ENCODE peak calls at places on chromosomes 7 and 10, in five cellular contexts. Y is lower lobe of right lung, L is psoas muscle, J is pancreas, G is left lung. A is an unnamed sample.

GRCh38 chr10:71081229-71081560 is 131.2 kb upstream of the UNC5B start:
- DNase-seq in Y (no peak), L (no peak), J (no peak), G (no peak), A (no peak)

GRCh38 chr7:1569016-1569415 is 816 bp downstream of the PSMG3 start:
- DNase-seq in Y (no peak), L (no peak), J (no peak), G (peak; percentile 54), A (no peak)

GRCh38 chr10:11080564-11080984 is 62.9 kb downstream of the CELF2 start:
- DNase-seq in Y (no peak), L (no peak), J (no peak), G (no peak), A (no peak)

GRCh38 chr7:134724606-134725005 is 54.8 kb upstream of the CALD1 start:
- DNase-seq in Y (no peak), L (no peak), J (no peak), G (no peak), A (peak; percentile 39)

GRCh38 chr10:1451362-1451888 is 285.9 kb downstream of the ADARB2 start:
- DNase-seq in Y (no peak), L (no peak), J (no peak), G (no peak), A (no peak)

GRCh38 chr7:130435455-130435854 is 5.4 kb downstream of the CEP41 start:
- DNase-seq in Y (no peak), L (no peak), J (no peak), G (no peak), A (no peak)

GRCh38 chr10:22927661-22928403 is at the start of gene ARMC3:
- DNase-seq in Y (peak; percentile 71), L (peak; percentile 52), J (peak; percentile 76), G (peak; percentile 88), A (peak; percentile 29)

GRCh38 chr7:151080522-151081169 is at the start of gene FASTK:
- DNase-seq in Y (peak; percentile 94), L (peak; percentile 91), J (peak; percentile 90), G (peak; percentile 98), A (peak; percentile 98)

GRCh38 chr7:100102950-100103840 is 1.8 kb downstream of the AP4M1 start:
- DNase-seq in Y (no peak), L (no peak), J (no peak), G (no peak), A (no peak)

GRCh38 chr7:121994625-121995410 is 121.9 kb downstream of the PTPRZ1 start:
- DNase-seq in Y (no peak), L (peak; percentile 15), J (peak; percentile 72), G (no peak), A (peak; percentile 86)

GRCh38 chr10:15197276-15197675 is 28.8 kb upstream of the NMT2 start:
- DNase-seq in Y (no peak), L (no peak), J (no peak), G (no peak), A (peak; percentile 14)

GRCh38 chr7:21912931-21913780 is 32.5 kb downstream of the CDCA7L start:
- DNase-seq in Y (no peak), L (no peak), J (no peak), G (no peak), A (no peak)

GRCh38 chr10:19638173-19638872 is 177.9 kb upstream of the PLXDC2 start:
- DNase-seq in Y (no peak), L (no peak), J (no peak), G (no peak), A (peak; percentile 68)

GRCh38 chr7:123571684-123572083 is 14.1 kb upstream of the NDUFA5 start:
- DNase-seq in Y (no peak), L (no peak), J (no peak), G (no peak), A (no peak)

GRCh38 chr10:102114861-102115618 is 5.1 kb downstream of the LDB1 start:
- DNase-seq in Y (peak; percentile 93), L (peak; percentile 90), J (peak; percentile 75), G (peak; percentile 99), A (peak; percentile 97)

GRCh38 chr7:55094122-55094690 is 75.4 kb downstream of the EGFR start:
- DNase-seq in Y (no peak), L (no peak), J (no peak), G (no peak), A (no peak)

GRCh38 chr7:80439894-80440811 is 71.7 kb downstream of the GNAT3 start:
- DNase-seq in Y (no peak), L (no peak), J (no peak), G (no peak), A (peak; percentile 72)

GRCh38 chr10:36446873-36447272 is 678.5 kb upstream of the ANKRD30A start:
- DNase-seq in Y (no peak), L (no peak), J (peak; percentile 36), G (no peak), A (no peak)

GRCh38 chr7:100745184-100745583 is 11.8 kb downstream of the ZAN start:
- DNase-seq in Y (peak; percentile 67), L (peak; percentile 31), J (no peak), G (no peak), A (peak; percentile 80)

GRCh38 chr7:16891338-16891737 is 9.6 kb upstream of the AGR3 start:
- DNase-seq in Y (no peak), L (no peak), J (peak; percentile 28), G (no peak), A (peak; percentile 86)

GRCh38 chr7:77537136-77537594 is at the start of gene PTPN12:
- DNase-seq in Y (no peak), L (no peak), J (no peak), G (no peak), A (peak; percentile 86)

GRCh38 chr7:134996097-134996550 is 9.8 kb downstream of the AGBL3 start:
- DNase-seq in Y (no peak), L (no peak), J (no peak), G (no peak), A (no peak)

GRCh38 chr10:132847856-132848255 is 61.9 kb upstream of the NKX6-2 start:
- DNase-seq in Y (no peak), L (no peak), J (no peak), G (peak; percentile 59), A (no peak)

GRCh38 chr10:17059197-17059688 is 70.4 kb downstream of the CUBN start:
- DNase-seq in Y (no peak), L (no peak), J (no peak), G (no peak), A (peak; percentile 84)

GRCh38 chr7:132436121-132436520 is 140.1 kb downstream of the PLXNA4 start:
- DNase-seq in Y (no peak), L (no peak), J (no peak), G (no peak), A (no peak)

GRCh38 chr7:123916240-123916724 is 8.8 kb upstream of the SPAM1 start:
- DNase-seq in Y (no peak), L (no peak), J (no peak), G (no peak), A (peak; percentile 43)

GRCh38 chr7:46212425-46213153 is 291.5 kb upstream of the IGFBP3 start:
- DNase-seq in Y (no peak), L (no peak), J (no peak), G (no peak), A (no peak)

GRCh38 chr10:129768437-129769355 is 195.4 kb downstream of the EBF3 start:
- DNase-seq in Y (peak; percentile 39), L (no peak), J (no peak), G (peak; percentile 67), A (no peak)

GRCh38 chr10:132269286-132270230 is 38.2 kb downstream of the STK32C start:
- DNase-seq in Y (peak; percentile 19), L (peak; percentile 1), J (no peak), G (peak; percentile 61), A (no peak)

GRCh38 chr7:103691291-103691690 is 245.3 kb upstream of the SLC26A5 start:
- DNase-seq in Y (no peak), L (no peak), J (no peak), G (no peak), A (no peak)

GRCh38 chr10:132541601-132542011 is 4.0 kb downstream of the INPP5A start:
- DNase-seq in Y (no peak), L (no peak), J (no peak), G (no peak), A (peak; percentile 35)

GRCh38 chr7:44460325-44460724 is 30.1 kb downstream of the NUDCD3 start:
- DNase-seq in Y (no peak), L (no peak), J (no peak), G (no peak), A (no peak)
- H3K4me1 ChIP-seq in Y (peaks cover 14% of the 10 kb centered on the region), L (peaks cover 11% of the 10 kb centered on the region), J (no peaks in the 10 kb centered on the region), G (no peaks in the 10 kb centered on the region), A (peaks cover 17% of the 10 kb centered on the region)

GRCh38 chr7:86226191-86226590 is 417.5 kb upstream of the GRM3 start:
- DNase-seq in Y (no peak), L (no peak), J (no peak), G (peak; percentile 47), A (no peak)

GRCh38 chr7:86222806-86223205 is 420.9 kb upstream of the GRM3 start:
- DNase-seq in Y (no peak), L (no peak), J (no peak), G (no peak), A (no peak)
- H3K4me3 ChIP-seq in Y (no peak overlapping the region), L (no peak overlapping the region), J (no peak overlapping the region), G (no peak overlapping the region), A (no peak overlapping the region)

DNA sequence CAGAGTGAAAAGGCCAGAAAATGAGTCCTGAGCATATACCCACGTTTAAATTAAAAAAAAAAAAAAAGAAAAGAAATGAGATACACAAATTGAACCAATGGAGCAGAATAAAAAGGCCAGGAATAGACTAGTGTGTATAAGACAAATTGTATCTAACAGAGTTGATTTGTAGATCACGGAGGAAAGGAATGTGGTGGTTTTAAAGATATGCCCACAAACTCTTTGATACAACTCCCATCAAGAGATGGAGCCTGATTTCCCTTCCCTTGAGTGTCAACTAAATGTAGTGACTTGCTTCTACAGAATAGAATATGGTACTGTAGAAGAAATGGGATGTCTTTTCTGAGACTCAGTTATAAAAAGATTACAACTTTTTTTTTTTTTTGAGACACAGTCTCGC is 10.4 kb downstream of the SYPL1 start:
- DNase-seq in Y (no peak), L (no peak), J (no peak), G (no peak), A (no peak)
- H3K4me1 ChIP-seq in Y (peaks cover 18% of the 10 kb centered on the region), L (peaks cover 76% of the 10 kb centered on the region), J (peaks cover 7% of the 10 kb centered on the region), G (no peaks in the 10 kb centered on the region), A (peaks cover 27% of the 10 kb centered on the region)

GRCh38 chr7:116510795-116511194 is 11.3 kb downstream of the CAV2 start:
- DNase-seq in Y (no peak), L (no peak), J (no peak), G (no peak), A (no peak)

GRCh38 chr7:116505823-116506222 is 6.3 kb downstream of the CAV2 start:
- DNase-seq in Y (no peak), L (no peak), J (no peak), G (no peak), A (no peak)

GRCh38 chr7:116512524-116513188 is 12.2 kb upstream of the CAV1 start:
- DNase-seq in Y (no peak), L (no peak), J (no peak), G (no peak), A (no peak)

GRCh38 chr7:116511552-116512523 is 12.3 kb downstream of the CAV2 start:
- DNase-seq in Y (no peak), L (no peak), J (no peak), G (no peak), A (no peak)

DNA sequence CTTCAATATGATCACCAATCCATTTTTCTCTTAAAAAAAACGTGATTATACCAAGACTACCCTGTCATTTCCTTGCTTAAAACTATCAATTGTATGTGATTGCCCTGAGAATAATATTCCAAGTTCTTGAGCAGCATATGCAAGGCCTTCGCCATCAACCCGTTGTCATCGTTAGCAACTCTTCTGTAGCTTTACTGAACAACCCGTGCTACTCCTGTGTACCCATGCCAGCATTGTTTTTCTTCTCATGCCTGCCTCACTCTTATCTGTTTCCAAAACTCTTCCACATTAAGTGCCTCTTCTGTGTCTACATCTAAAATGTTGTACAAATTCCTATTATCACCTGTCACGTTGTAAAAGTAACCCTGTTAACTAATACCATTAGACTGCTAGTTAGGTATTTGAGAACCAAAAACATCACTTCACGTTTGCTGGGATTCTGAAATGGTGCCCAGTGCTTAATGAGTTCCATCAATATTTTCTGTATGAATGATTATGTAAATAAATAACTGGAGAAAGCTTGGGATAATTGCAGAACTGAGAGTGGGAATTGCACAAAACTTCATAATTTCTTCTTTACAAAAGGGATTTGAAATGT is 10.5 kb downstream of the CAV2 start:
- DNase-seq in Y (no peak), L (no peak), J (no peak), G (no peak), A (no peak)
- H3K4me3 ChIP-seq in Y (no peak overlapping the region), L (no peak overlapping the region), J (no peak overlapping the region), G (no peak overlapping the region), A (no peak overlapping the region)

A was measured in adipocyte.